ENCODE peak calls at places on chromosome 2, in eight cellular contexts. One of them, this sample, is unnamed.

GRCh38 chr2:159093496-159093895 is 125.1 kb downstream of the TANC1 start:
- DNase-seq in H1: no peak
- DNase-seq in IMR-90: peak
- DNase-seq in SK-N-SH: no peak
- DNase-seq in GM12878: no peak
- DNase-seq in A549: no peak
- DNase-seq in K562: no peak
- DNase-seq in HepG2: no peak
- DNase-seq in this sample: no peak

GRCh38 chr2:154466226-154466625 is 232.3 kb upstream of the KCNJ3 start:
- DNase-seq in SK-N-SH: no peak
- DNase-seq in HepG2: no peak
- DNase-seq in K562: no peak
- DNase-seq in A549: no peak
- DNase-seq in IMR-90: no peak
- DNase-seq in H1: no peak
- DNase-seq in GM12878: no peak
- DNase-seq in this sample: no peak

GRCh38 chr2:163735692-163736432 is at the start of gene FIGN:
- DNase-seq in HepG2: peak
- DNase-seq in GM12878: no peak
- DNase-seq in IMR-90: peak
- DNase-seq in SK-N-SH: peak
- DNase-seq in H1: peak
- DNase-seq in K562: no peak
- DNase-seq in A549: peak
- DNase-seq in this sample: no peak

GRCh38 chr2:58428286-58428552 is 187.1 kb upstream of the FANCL start:
- DNase-seq in GM12878: no peak
- DNase-seq in IMR-90: no peak
- DNase-seq in HepG2: no peak
- DNase-seq in H1: peak
- DNase-seq in A549: peak
- DNase-seq in SK-N-SH: no peak
- DNase-seq in K562: peak
- DNase-seq in this sample: no peak

GRCh38 chr2:23041443-23041842 is 343.5 kb upstream of the KLHL29 start:
- DNase-seq in H1: no peak
- DNase-seq in IMR-90: no peak
- DNase-seq in GM12878: no peak
- DNase-seq in HepG2: no peak
- DNase-seq in K562: no peak
- DNase-seq in SK-N-SH: no peak
- DNase-seq in A549: no peak
- DNase-seq in this sample: no peak

GRCh38 chr2:198113316-198113715 is 308.9 kb downstream of the PLCL1 start:
- DNase-seq in A549: no peak
- DNase-seq in GM12878: no peak
- DNase-seq in IMR-90: no peak
- DNase-seq in SK-N-SH: no peak
- DNase-seq in K562: no peak
- DNase-seq in HepG2: no peak
- DNase-seq in H1: no peak
- DNase-seq in this sample: no peak

GRCh38 chr2:24337958-24338357 is 22.4 kb downstream of the ITSN2 start:
- DNase-seq in H1: no peak
- DNase-seq in SK-N-SH: no peak
- DNase-seq in K562: no peak
- DNase-seq in A549: no peak
- DNase-seq in GM12878: no peak
- DNase-seq in HepG2: no peak
- DNase-seq in IMR-90: no peak
- DNase-seq in this sample: no peak

GRCh38 chr2:201129044-201129505 is 13.1 kb downstream of the CFLAR start:
- DNase-seq in IMR-90: peak
- DNase-seq in H1: no peak
- DNase-seq in GM12878: no peak
- DNase-seq in A549: no peak
- DNase-seq in K562: no peak
- DNase-seq in HepG2: peak
- DNase-seq in SK-N-SH: no peak
- DNase-seq in this sample: no peak

GRCh38 chr2:208174144-208174543 is 10.8 kb upstream of the CRYGA start:
- DNase-seq in SK-N-SH: no peak
- DNase-seq in IMR-90: no peak
- DNase-seq in A549: no peak
- DNase-seq in GM12878: no peak
- DNase-seq in H1: no peak
- DNase-seq in K562: no peak
- DNase-seq in HepG2: no peak
- DNase-seq in this sample: no peak

GRCh38 chr2:169979025-169979424 is 151.8 kb downstream of the UBR3 start:
- DNase-seq in GM12878: no peak
- DNase-seq in A549: no peak
- DNase-seq in K562: no peak
- DNase-seq in HepG2: no peak
- DNase-seq in H1: no peak
- DNase-seq in SK-N-SH: no peak
- DNase-seq in IMR-90: peak
- DNase-seq in this sample: no peak

GRCh38 chr2:152425765-152426710 is 91.1 kb downstream of the FMNL2 start:
- DNase-seq in K562: no peak
- DNase-seq in A549: no peak
- DNase-seq in GM12878: no peak
- DNase-seq in SK-N-SH: no peak
- DNase-seq in H1: no peak
- DNase-seq in IMR-90: no peak
- DNase-seq in HepG2: peak
- DNase-seq in this sample: no peak

GRCh38 chr2:70959271-70959761 is 19.1 kb upstream of the ANKRD53 start:
- DNase-seq in HepG2: no peak
- DNase-seq in IMR-90: no peak
- DNase-seq in GM12878: no peak
- DNase-seq in H1: peak
- DNase-seq in K562: no peak
- DNase-seq in A549: no peak
- DNase-seq in SK-N-SH: no peak
- DNase-seq in this sample: no peak

GRCh38 chr2:22829806-22830205 is 555.2 kb upstream of the KLHL29 start:
- DNase-seq in SK-N-SH: no peak
- DNase-seq in GM12878: no peak
- DNase-seq in H1: no peak
- DNase-seq in A549: no peak
- DNase-seq in K562: no peak
- DNase-seq in HepG2: no peak
- DNase-seq in IMR-90: no peak
- DNase-seq in this sample: no peak

GRCh38 chr2:225534697-225535096 is 135.2 kb downstream of the NYAP2 start:
- DNase-seq in HepG2: no peak
- DNase-seq in GM12878: no peak
- DNase-seq in SK-N-SH: no peak
- DNase-seq in IMR-90: no peak
- DNase-seq in A549: no peak
- DNase-seq in K562: no peak
- DNase-seq in H1: no peak
- DNase-seq in this sample: no peak

GRCh38 chr2:177618270-177619253 is 226.0 kb downstream of the AGPS start:
- DNase-seq in SK-N-SH: peak
- DNase-seq in A549: peak
- DNase-seq in H1: peak
- DNase-seq in K562: peak
- DNase-seq in IMR-90: peak
- DNase-seq in GM12878: peak
- DNase-seq in HepG2: peak
- DNase-seq in this sample: peak

GRCh38 chr2:23760746-23761145 is 166.2 kb downstream of the ATAD2B start:
- DNase-seq in K562: no peak
- DNase-seq in HepG2: peak
- DNase-seq in GM12878: no peak
- DNase-seq in IMR-90: peak
- DNase-seq in H1: no peak
- DNase-seq in A549: peak
- DNase-seq in SK-N-SH: peak
- DNase-seq in this sample: peak

GRCh38 chr2:1974391-1974790 is 230.1 kb upstream of the PXDN start:
- DNase-seq in GM12878: no peak
- DNase-seq in HepG2: no peak
- DNase-seq in H1: no peak
- DNase-seq in K562: no peak
- DNase-seq in A549: no peak
- DNase-seq in IMR-90: no peak
- DNase-seq in SK-N-SH: no peak
- DNase-seq in this sample: no peak

GRCh38 chr2:207632575-207633492 is 7.6 kb upstream of the METTL21A start:
- DNase-seq in H1: no peak
- DNase-seq in K562: no peak
- DNase-seq in IMR-90: peak
- DNase-seq in GM12878: no peak
- DNase-seq in SK-N-SH: no peak
- DNase-seq in A549: peak
- DNase-seq in HepG2: peak
- DNase-seq in this sample: no peak

GRCh38 chr2:147792966-147793617 is 51.7 kb upstream of the ACVR2A start:
- DNase-seq in SK-N-SH: no peak
- DNase-seq in HepG2: no peak
- DNase-seq in IMR-90: peak
- DNase-seq in GM12878: no peak
- DNase-seq in H1: no peak
- DNase-seq in A549: no peak
- DNase-seq in K562: no peak
- DNase-seq in this sample: no peak
- TF ChIP-seq RAD21 in SK-N-SH: no peak
- TF ChIP-seq RAD21 in HepG2: no peak
- TF ChIP-seq RAD21 in IMR-90: no peak
- TF ChIP-seq RAD21 in GM12878: no peak
- TF ChIP-seq RAD21 in H1: no peak
- TF ChIP-seq RAD21 in A549: no peak
- TF ChIP-seq RAD21 in K562: no peak
- TF ChIP-seq RAD21 in this sample: no peak

GRCh38 chr2:84821806-84822205 is 59.1 kb downstream of the TRABD2A start:
- DNase-seq in K562: no peak
- DNase-seq in H1: no peak
- DNase-seq in IMR-90: no peak
- DNase-seq in A549: no peak
- DNase-seq in HepG2: no peak
- DNase-seq in SK-N-SH: no peak
- DNase-seq in GM12878: no peak
- DNase-seq in this sample: no peak

GRCh38 chr2:84829693-84830092 is 51.2 kb downstream of the TRABD2A start:
- DNase-seq in IMR-90: no peak
- DNase-seq in H1: no peak
- DNase-seq in A549: no peak
- DNase-seq in K562: no peak
- DNase-seq in SK-N-SH: no peak
- DNase-seq in HepG2: no peak
- DNase-seq in GM12878: no peak
- DNase-seq in this sample: no peak

GRCh38 chr2:84827978-84828575 is 52.8 kb downstream of the TRABD2A start:
- DNase-seq in IMR-90: no peak
- DNase-seq in HepG2: no peak
- DNase-seq in A549: no peak
- DNase-seq in GM12878: no peak
- DNase-seq in SK-N-SH: no peak
- DNase-seq in K562: no peak
- DNase-seq in H1: no peak
- DNase-seq in this sample: no peak

GRCh38 chr2:84823229-84823628 is 57.7 kb downstream of the TRABD2A start:
- DNase-seq in SK-N-SH: no peak
- DNase-seq in A549: no peak
- DNase-seq in IMR-90: no peak
- DNase-seq in H1: no peak
- DNase-seq in GM12878: no peak
- DNase-seq in K562: no peak
- DNase-seq in HepG2: no peak
- DNase-seq in this sample: no peak

DNA sequence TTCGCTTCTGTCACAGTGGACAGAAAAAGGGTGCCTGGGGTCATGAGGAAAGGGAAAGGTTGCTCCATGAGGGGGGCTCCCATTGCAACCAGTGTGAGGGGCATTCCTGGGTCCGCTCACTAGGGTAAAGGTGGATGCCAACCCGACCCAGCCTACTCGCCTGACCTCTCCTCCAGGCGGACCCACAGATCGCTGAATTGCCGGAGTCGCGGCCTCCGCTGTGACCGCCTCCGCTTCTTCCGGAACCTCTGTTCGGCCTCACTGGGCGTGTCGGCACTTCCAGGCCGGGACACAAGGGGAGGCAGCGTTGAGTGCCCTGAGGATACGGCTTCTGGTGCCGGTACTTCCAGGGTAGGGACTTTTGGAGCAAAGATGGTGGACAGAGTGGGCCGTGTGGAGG is 57.1 kb downstream of the TRABD2A start:
- DNase-seq in GM12878: no peak
- DNase-seq in IMR-90: no peak
- DNase-seq in K562: no peak
- DNase-seq in A549: no peak
- DNase-seq in HepG2: no peak
- DNase-seq in H1: no peak
- DNase-seq in SK-N-SH: no peak
- DNase-seq in this sample: no peak
- TF ChIP-seq CTCF in GM12878: no peak
- TF ChIP-seq CTCF in IMR-90: no peak
- TF ChIP-seq CTCF in K562: no peak
- TF ChIP-seq CTCF in A549: no peak
- TF ChIP-seq CTCF in HepG2: no peak
- TF ChIP-seq CTCF in H1: no peak
- TF ChIP-seq CTCF in SK-N-SH: no peak
- TF ChIP-seq CTCF in this sample: no peak

GRCh38 chr2:17976871-17977746 is 98.6 kb downstream of the KCNS3 start:
- DNase-seq in K562: no peak
- DNase-seq in SK-N-SH: no peak
- DNase-seq in IMR-90: peak
- DNase-seq in GM12878: no peak
- DNase-seq in HepG2: no peak
- DNase-seq in H1: no peak
- DNase-seq in A549: no peak
- DNase-seq in this sample: no peak
- TF ChIP-seq RAD21 in K562: no peak
- TF ChIP-seq RAD21 in SK-N-SH: no peak
- TF ChIP-seq RAD21 in IMR-90: no peak
- TF ChIP-seq RAD21 in GM12878: no peak
- TF ChIP-seq RAD21 in HepG2: no peak
- TF ChIP-seq RAD21 in H1: no peak
- TF ChIP-seq RAD21 in A549: no peak
- TF ChIP-seq RAD21 in this sample: no peak

DNA sequence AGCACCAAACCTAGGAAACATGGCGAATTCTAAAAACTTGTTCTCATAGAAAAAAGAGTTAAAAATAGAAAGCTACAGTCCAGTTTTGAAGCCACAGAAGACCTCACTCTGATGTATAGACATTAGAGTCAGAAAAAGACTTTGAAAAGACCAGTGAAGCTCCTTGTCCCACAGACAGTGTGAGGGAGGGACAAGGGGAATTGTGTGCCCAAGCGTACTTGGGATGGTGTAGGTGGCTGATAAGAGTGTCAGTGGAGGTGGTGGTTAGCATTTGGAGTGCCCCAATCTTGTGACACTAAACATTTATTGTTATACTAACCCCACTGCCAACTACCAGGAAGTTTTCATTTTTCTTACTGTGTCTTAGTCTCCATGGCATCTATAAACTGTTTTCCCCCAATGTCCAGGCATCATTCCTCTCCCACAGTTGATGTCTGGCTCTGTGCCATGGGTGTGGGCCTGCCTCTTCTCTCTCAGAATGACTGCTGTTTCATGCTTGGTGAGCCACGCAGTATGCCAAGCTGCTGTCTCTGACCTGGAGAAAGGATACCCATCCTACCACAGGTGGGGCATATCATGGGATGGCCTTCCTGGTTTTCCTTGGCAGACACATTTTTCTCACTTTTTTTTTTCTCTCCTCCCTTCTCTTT is 161.4 kb downstream of the RPIA start:
- DNase-seq in SK-N-SH: no peak
- DNase-seq in IMR-90: no peak
- DNase-seq in A549: no peak
- DNase-seq in HepG2: no peak
- DNase-seq in K562: no peak
- DNase-seq in H1: no peak
- DNase-seq in GM12878: no peak
- DNase-seq in this sample: no peak
- TF ChIP-seq CTCF in SK-N-SH: no peak
- TF ChIP-seq CTCF in IMR-90: no peak
- TF ChIP-seq CTCF in A549: no peak
- TF ChIP-seq CTCF in HepG2: no peak
- TF ChIP-seq CTCF in K562: no peak
- TF ChIP-seq CTCF in H1: no peak
- TF ChIP-seq CTCF in GM12878: no peak
- TF ChIP-seq CTCF in this sample: no peak